ENCODE peak calls at places on chromosomes 11 and 22, in nine cellular contexts. O is spleen; I is cardiac fibroblast; A is esophagus muscularis mucosa; C is foreskin fibroblast; H is CD8-positive, alpha-beta T cell; Q is astrocyte of the spinal cord; K is left ventricle myocardium inferior; L is endothelial cell. B is an unnamed sample.

GRCh38 chr22:43600265-43600664 is 188.5 kb downstream of the MPPED1 start:
- DNase-seq in A (no peak), C (no peak), I (no peak), O (no peak), H (no peak), L (no peak), Q (no peak), K (no peak), B (no peak)

GRCh38 chr11:122040476-122040875 is 75.5 kb downstream of the BLID start:
- DNase-seq in H (no peak), L (no peak), C (no peak), O (no peak), Q (peak; percentile 13), K (no peak), A (no peak), I (no peak), B (no peak)

GRCh38 chr11:78564037-78564888 is 10.4 kb downstream of the NARS2 start:
- DNase-seq in H (peak; percentile 35), Q (peak; percentile 74), L (peak; percentile 52), K (no peak), I (peak; percentile 81), A (no peak), C (peak; percentile 81), O (no peak), B (peak; percentile 67)

GRCh38 chr11:117230286-117230961 is 1.4 kb downstream of the PCSK7 start:
- DNase-seq in K (no peak), L (no peak), O (no peak), Q (peak; percentile 13), A (no peak), H (peak; percentile 55), C (no peak), I (no peak), B (no peak)

GRCh38 chr11:16158426-16158994 is 197.8 kb downstream of the SOX6 start:
- DNase-seq in Q (no peak), L (no peak), C (no peak), K (no peak), H (no peak), O (no peak), I (no peak), A (no peak), B (no peak)

GRCh38 chr11:36492724-36493304 is 17.3 kb downstream of the TRAF6 start:
- DNase-seq in O (no peak), K (no peak), A (no peak), I (peak; percentile 71), Q (peak; percentile 57), H (no peak), C (peak; percentile 71), L (peak; percentile 25), B (peak; percentile 25)

GRCh38 chr11:762421-763072 is 14.7 kb downstream of the GATD1 start:
- DNase-seq in H (no peak), K (no peak), O (peak; percentile 76), C (peak; percentile 95), L (no peak), I (peak; percentile 69), A (no peak), Q (peak; percentile 65), B (peak; percentile 94)

GRCh38 chr11:34242037-34242625 is 115.7 kb downstream of the ABTB2 start:
- DNase-seq in C (peak; percentile 47), O (no peak), I (peak; percentile 56), A (no peak), K (no peak), Q (no peak), L (no peak), H (no peak), B (peak; percentile 7)

GRCh38 chr22:26702906-26703830 is 45.8 kb downstream of the MIAT start:
- DNase-seq in L (no peak), H (no peak), A (no peak), Q (peak; percentile 77), K (no peak), O (no peak), C (peak; percentile 64), I (no peak), B (peak; percentile 64)

GRCh38 chr22:48426466-48427380 is 1401.0 kb downstream of the BRD1 start:
- DNase-seq in H (no peak), L (no peak), K (no peak), O (no peak), Q (no peak), C (no peak), I (no peak), A (no peak), B (no peak)

GRCh38 chr11:111540114-111540920 is at the start of gene LAYN:
- DNase-seq in Q (peak; percentile 61), K (peak; percentile 46), A (no peak), C (peak; percentile 88), O (peak; percentile 82), L (peak; percentile 70), I (peak; percentile 47), H (peak; percentile 55), B (no peak)

GRCh38 chr11:130519128-130519932 is 70.9 kb downstream of the ADAMTS15 start:
- DNase-seq in A (no peak), K (no peak), L (no peak), O (no peak), C (no peak), H (no peak), Q (no peak), I (no peak), B (no peak)

GRCh38 chr11:61923166-61924015 is 6.0 kb upstream of the RAB3IL1 start:
- DNase-seq in A (peak; percentile 95), Q (peak; percentile 68), O (no peak), H (no peak), L (no peak), K (peak; percentile 79), C (peak; percentile 85), I (peak; percentile 87), B (peak; percentile 18)

GRCh38 chr11:60129853-60130252 is 41.4 kb downstream of the MS4A2 start:
- DNase-seq in A (no peak), I (no peak), L (no peak), Q (no peak), K (no peak), C (no peak), O (no peak), H (no peak), B (no peak)

DNA sequence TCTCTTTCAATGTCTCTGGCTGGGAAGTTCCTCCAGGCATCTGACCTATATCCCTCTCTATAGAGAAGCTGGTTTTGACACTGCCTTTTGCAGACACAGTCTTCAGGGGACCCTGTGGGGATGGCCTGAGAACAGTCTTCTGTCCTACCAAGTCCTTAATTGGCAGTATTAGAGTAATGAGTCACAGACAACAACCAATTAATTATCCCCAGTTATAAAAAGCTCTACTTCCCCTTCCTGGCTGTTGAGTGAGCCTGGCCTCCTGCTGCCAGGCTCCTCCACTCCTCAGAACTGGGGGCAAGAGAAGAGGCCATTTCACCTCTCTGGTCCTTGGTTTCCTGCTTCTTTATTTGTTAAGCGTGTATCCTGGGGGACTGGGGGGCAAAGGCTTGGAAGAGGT is 41.2 kb upstream of the KLHL35 start:
- DNase-seq in I (peak; percentile 14), H (no peak), K (no peak), A (no peak), C (peak; percentile 16), L (no peak), O (peak; percentile 42), Q (no peak), B (no peak)
- TF ChIP-seq CTCF in I (no peak), H (no peak), K (no peak), A (no peak), C (no peak), L (no peak), O (no peak), Q (no peak), B (no peak)

DNA sequence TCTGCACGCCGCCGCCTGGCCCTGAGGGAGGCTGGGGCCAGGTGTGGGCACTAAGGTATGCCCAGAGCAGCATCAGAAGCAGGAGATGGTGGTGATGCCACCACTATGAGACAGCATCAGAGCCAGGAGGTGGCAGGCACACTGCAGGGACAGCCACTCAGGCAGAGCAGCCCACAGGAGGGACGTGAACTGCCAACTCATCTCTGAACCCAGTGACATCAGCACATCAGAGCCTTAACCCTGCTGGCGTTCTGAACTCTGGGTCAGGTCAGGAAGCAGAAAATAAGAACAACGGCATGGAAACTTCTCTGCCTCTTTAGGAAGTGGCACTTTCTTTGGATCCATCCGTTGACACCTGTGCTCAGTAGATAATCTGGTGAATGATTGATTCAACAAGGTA is 14.7 kb upstream of the IFT27 start:
- DNase-seq in H (no peak), I (no peak), O (no peak), C (no peak), L (no peak), K (no peak), A (no peak), Q (no peak), B (no peak)
- TF ChIP-seq CTCF in H (no peak), I (no peak), O (no peak), C (no peak), L (no peak), K (no peak), A (no peak), Q (no peak), B (no peak)

DNA sequence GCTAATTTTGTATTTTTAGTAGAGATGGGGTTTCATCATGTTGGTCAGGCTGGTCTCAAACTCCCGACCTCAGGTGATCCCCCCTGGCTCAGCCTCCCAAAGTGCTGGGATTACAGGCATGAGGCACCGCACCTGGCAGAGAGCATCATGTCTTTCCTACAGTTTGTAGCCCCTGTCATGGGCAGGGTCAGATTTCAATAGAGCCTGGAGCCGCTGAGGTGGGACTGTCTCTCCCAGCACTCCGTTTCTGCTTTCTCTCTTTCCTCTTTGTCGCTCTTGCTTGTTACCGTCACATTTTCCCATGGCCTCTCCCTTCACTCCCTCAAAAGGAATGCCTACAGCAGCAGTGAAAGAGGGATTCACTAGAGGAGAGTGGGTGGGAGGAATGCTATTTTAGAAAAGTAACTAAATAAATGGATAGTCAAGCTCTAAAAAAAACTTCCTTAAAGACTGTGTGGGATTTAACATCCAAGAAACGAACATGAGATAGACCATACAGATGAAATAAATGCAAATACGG is 136.7 kb upstream of the TTC12 start:
- DNase-seq in O (no peak), H (no peak), Q (no peak), I (no peak), K (no peak), C (no peak), L (no peak), A (no peak), B (no peak)
- TF ChIP-seq CTCF in O (no peak), H (no peak), Q (no peak), I (no peak), K (no peak), C (no peak), L (no peak), A (no peak), B (no peak)

DNA sequence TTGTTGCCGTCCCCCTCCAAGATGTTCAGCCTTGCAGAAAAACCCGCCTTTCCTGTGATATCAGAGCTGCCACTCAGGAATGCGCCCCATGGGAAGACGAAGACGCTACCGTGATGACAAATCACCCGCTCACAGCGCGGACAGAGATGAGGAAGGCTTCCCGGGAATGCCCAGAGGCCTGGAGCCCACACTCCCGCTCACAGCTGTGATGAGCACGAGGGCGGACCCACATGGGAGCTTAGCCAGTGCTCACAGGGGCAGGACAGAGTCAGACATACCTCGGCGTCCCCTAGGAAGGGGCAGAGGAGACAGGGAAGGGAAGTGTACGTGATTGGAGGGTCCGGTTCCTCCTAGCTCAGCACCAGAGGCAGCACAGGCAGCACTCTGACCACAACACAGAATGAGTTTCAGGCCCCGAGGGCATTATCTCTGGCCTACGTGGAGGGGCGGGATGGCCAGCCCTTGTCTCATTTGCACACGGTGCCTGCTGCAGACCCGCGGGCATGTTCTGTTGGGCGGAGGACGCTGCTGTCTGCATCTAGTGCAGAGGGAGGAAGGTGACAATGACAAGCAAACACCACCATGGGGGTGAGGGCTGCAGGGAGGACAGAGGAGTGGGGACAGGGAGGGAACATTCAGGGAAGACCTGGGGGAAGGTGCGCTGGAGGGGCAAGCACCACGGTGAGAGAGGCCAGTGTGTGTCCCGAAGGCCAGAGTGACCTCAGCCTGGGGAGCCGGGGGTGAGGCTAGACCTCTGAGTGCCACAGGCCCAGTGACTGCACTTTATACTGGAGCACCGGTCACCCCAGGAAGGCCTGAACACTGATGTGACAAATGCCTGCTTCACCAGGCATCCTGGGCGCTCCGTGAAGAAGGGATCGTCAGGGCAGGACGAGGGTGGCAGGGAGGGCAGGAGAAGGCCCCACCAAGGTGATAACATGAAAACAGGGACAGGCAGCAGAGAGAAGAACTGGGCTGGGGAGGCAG is 79.6 kb downstream of the CELSR1 start:
- DNase-seq in Q (peak; percentile 12), A (no peak), O (no peak), K (no peak), I (peak; percentile 20), C (peak; percentile 52), L (no peak), H (no peak), B (peak; percentile 75)
- TF ChIP-seq CTCF in Q (no peak), A (no peak), O (no peak), K (no peak), I (no peak), C (no peak), L (no peak), H (no peak), B (no peak)

B was measured in HFFc6.